ENCODE peak calls at places on chromosomes 12 and 14, in eight cellular contexts. D is Karpas-422, R is PC-3, F is GM23248, P is HCT116, Y is OCI-LY7, S is PC-9, I is hepatocyte. W is an unnamed sample.

GRCh38 chr14:62914025-62914424 is 131.2 kb downstream of the KCNH5 start:
- DNase-seq in D (no peak), R (no peak), F (no peak), P (no peak), Y (no peak), S (no peak), I (no peak), W (no peak)

GRCh38 chr14:50997712-50998111 is 53.4 kb upstream of the PYGL start:
- DNase-seq in D (no peak), R (no peak), F (no peak), P (no peak), Y (no peak), S (peak; percentile 5), I (no peak), W (no peak)

GRCh38 chr14:98666545-98666944 is 605.5 kb downstream of the BCL11B start:
- DNase-seq in D (no peak), R (no peak), F (no peak), P (no peak), Y (no peak), S (no peak), I (no peak), W (no peak)

GRCh38 chr12:50986961-50987737 is 34.8 kb downstream of the HIGD1C start:
- DNase-seq in D (peak; percentile 85), R (peak; percentile 64), F (peak; percentile 75), P (peak; percentile 15), Y (peak; percentile 72), S (peak; percentile 18), I (peak; percentile 83), W (peak; percentile 83)

GRCh38 chr14:105023144-105023543 is 2.3 kb upstream of the CDCA4 start:
- DNase-seq in D (no peak), R (peak; percentile 51), F (peak; percentile 39), P (no peak), Y (no peak), S (no peak), I (no peak), W (no peak)

GRCh38 chr14:52121441-52121840 is 52.6 kb upstream of the NID2 start:
- DNase-seq in D (no peak), R (no peak), F (peak; percentile 39), P (no peak), Y (no peak), S (no peak), I (no peak), W (no peak)

GRCh38 chr14:49992448-49992847 is 99.6 kb downstream of the ARF6 start:
- DNase-seq in D (no peak), R (no peak), F (no peak), P (no peak), Y (no peak), S (no peak), I (no peak), W (no peak)

GRCh38 chr12:95723693-95724384 is 66.7 kb downstream of the NTN4 start:
- DNase-seq in D (peak; percentile 85), R (no peak), F (no peak), P (no peak), Y (no peak), S (no peak), I (no peak), W (no peak)

GRCh38 chr14:25049559-25050493 is at the start of gene STXBP6:
- DNase-seq in D (no peak), R (no peak), F (peak; percentile 92), P (no peak), Y (no peak), S (peak; percentile 66), I (peak; percentile 91), W (peak; percentile 81)

GRCh38 chr12:105713901-105714300 is 383.4 kb downstream of the C12orf75 start:
- DNase-seq in D (no peak), R (no peak), F (no peak), P (no peak), Y (no peak), S (no peak), I (no peak), W (no peak)

GRCh38 chr14:96279564-96279963 is 23.6 kb downstream of the BDKRB1 start:
- DNase-seq in D (no peak), R (no peak), F (no peak), P (no peak), Y (no peak), S (no peak), I (no peak), W (no peak)

GRCh38 chr12:110661337-110661972 is 27.5 kb downstream of the HVCN1 start:
- DNase-seq in D (peak; percentile 27), R (no peak), F (no peak), P (no peak), Y (peak; percentile 83), S (no peak), I (no peak), W (no peak)

GRCh38 chr12:120078868-120079267 is 37.7 kb downstream of the RAB35 start:
- DNase-seq in D (no peak), R (peak; percentile 47), F (no peak), P (no peak), Y (no peak), S (peak; percentile 55), I (no peak), W (no peak)

GRCh38 chr12:29901585-29901984 is 117.8 kb upstream of the TMTC1 start:
- DNase-seq in D (no peak), R (peak; percentile 31), F (no peak), P (no peak), Y (no peak), S (no peak), I (no peak), W (peak; percentile 82)

GRCh38 chr14:69999246-69999645 is 120.0 kb downstream of the SMOC1 start:
- DNase-seq in D (no peak), R (peak; percentile 66), F (peak; percentile 42), P (no peak), Y (no peak), S (no peak), I (peak; percentile 62), W (no peak)

GRCh38 chr12:22978962-22979361 is 354.0 kb downstream of the ETNK1 start:
- DNase-seq in D (no peak), R (peak; percentile 22), F (peak; percentile 94), P (no peak), Y (no peak), S (no peak), I (peak; percentile 13), W (no peak)

GRCh38 chr14:101874001-101874400 is 90.4 kb upstream of the DYNC1H1 start:
- DNase-seq in D (no peak), R (no peak), F (no peak), P (no peak), Y (no peak), S (no peak), I (no peak), W (no peak)

GRCh38 chr12:59268295-59268809 is 327.5 kb upstream of the SLC16A7 start:
- DNase-seq in D (no peak), R (no peak), F (no peak), P (no peak), Y (no peak), S (no peak), I (no peak), W (no peak)

GRCh38 chr12:88566430-88566829 is 13.8 kb downstream of the KITLG start:
- DNase-seq in D (no peak), R (peak; percentile 81), F (no peak), P (no peak), Y (no peak), S (peak; percentile 21), I (peak; percentile 44), W (no peak)

GRCh38 chr14:31357279-31357678 is 63.1 kb downstream of the HEATR5A start:
- DNase-seq in D (peak; percentile 57), R (peak; percentile 26), F (peak; percentile 28), P (no peak), Y (no peak), S (no peak), I (no peak), W (no peak)

GRCh38 chr14:84420236-84420635 is 1109.7 kb upstream of the FLRT2 start:
- DNase-seq in D (no peak), R (peak; percentile 3), F (no peak), P (no peak), Y (no peak), S (no peak), I (no peak), W (no peak)

GRCh38 chr12:29270446-29270845 is 110.5 kb downstream of the ERGIC2 start:
- DNase-seq in D (no peak), R (peak; percentile 53), F (no peak), P (no peak), Y (no peak), S (no peak), I (no peak), W (no peak)

GRCh38 chr12:12797789-12798142 is 12.3 kb downstream of the APOLD1 start:
- DNase-seq in D (no peak), R (no peak), F (no peak), P (no peak), Y (no peak), S (no peak), I (no peak), W (no peak)

GRCh38 chr12:110256780-110257431 is 24.1 kb upstream of the ATP2A2 start:
- DNase-seq in D (no peak), R (no peak), F (no peak), P (no peak), Y (no peak), S (no peak), I (no peak), W (no peak)

GRCh38 chr14:55957950-55958349 is 160.3 kb upstream of the PELI2 start:
- DNase-seq in D (no peak), R (no peak), F (no peak), P (no peak), Y (no peak), S (no peak), I (no peak), W (peak; percentile 91)

GRCh38 chr12:127024791-127025190 is 1242.2 kb upstream of the TMEM132C start:
- DNase-seq in D (no peak), R (no peak), F (no peak), P (no peak), Y (no peak), S (no peak), I (no peak), W (no peak)
- H3K9me2 ChIP-seq in D (no peaks in the 10 kb centered on the region), R (no peaks in the 10 kb centered on the region), F (no peaks in the 10 kb centered on the region), P (no peaks in the 10 kb centered on the region), Y (no peaks in the 10 kb centered on the region), S (no peaks in the 10 kb centered on the region), I (no peaks in the 10 kb centered on the region), W (no peaks in the 10 kb centered on the region)

DNA sequence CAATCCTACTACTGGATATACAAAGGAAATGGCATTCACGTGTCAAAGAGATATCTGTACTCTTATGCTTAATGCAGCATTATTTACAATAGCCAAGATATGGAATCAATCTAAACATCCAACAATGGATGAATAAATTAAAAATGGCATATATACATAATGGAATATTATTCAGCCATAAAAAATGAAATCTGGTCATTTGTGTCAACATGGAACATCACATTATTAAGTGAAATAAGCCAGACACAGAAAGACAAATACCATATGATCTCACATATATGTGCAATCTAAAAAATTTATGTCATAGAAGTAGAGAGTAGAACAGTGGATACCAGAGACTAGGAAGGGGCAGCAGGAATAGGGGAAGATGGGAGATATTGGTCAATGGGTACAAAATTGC is 228.8 kb upstream of the TBX3 start:
- DNase-seq in D (no peak), R (no peak), F (no peak), P (no peak), Y (no peak), S (no peak), I (no peak), W (no peak)
- H3K9me2 ChIP-seq in D (no peaks in the 10 kb centered on the region), R (no peaks in the 10 kb centered on the region), F (no peaks in the 10 kb centered on the region), P (no peaks in the 10 kb centered on the region), Y (no peaks in the 10 kb centered on the region), S (no peaks in the 10 kb centered on the region), I (no peaks in the 10 kb centered on the region), W (no peaks in the 10 kb centered on the region)

GRCh38 chr12:45886685-45887084 is 103.7 kb downstream of the SCAF11 start:
- DNase-seq in D (no peak), R (no peak), F (no peak), P (no peak), Y (no peak), S (no peak), I (no peak), W (no peak)
- H3K9me2 ChIP-seq in D (no peaks in the 10 kb centered on the region), R (no peaks in the 10 kb centered on the region), F (no peaks in the 10 kb centered on the region), P (no peaks in the 10 kb centered on the region), Y (no peaks in the 10 kb centered on the region), S (no peaks in the 10 kb centered on the region), I (no peaks in the 10 kb centered on the region), W (no peaks in the 10 kb centered on the region)

GRCh38 chr12:113923251-113923650 is 42.9 kb downstream of the RBM19 start:
- DNase-seq in D (no peak), R (no peak), F (no peak), P (no peak), Y (no peak), S (no peak), I (no peak), W (no peak)
- H3K9me2 ChIP-seq in D (no peaks in the 10 kb centered on the region), R (no peaks in the 10 kb centered on the region), F (no peaks in the 10 kb centered on the region), P (no peaks in the 10 kb centered on the region), Y (no peaks in the 10 kb centered on the region), S (no peaks in the 10 kb centered on the region), I (no peaks in the 10 kb centered on the region), W (no peaks in the 10 kb centered on the region)

W was measured in GM23338.